ENCODE peak calls at places on chromosomes 2 and 18, in seven cellular contexts. K is sigmoid colon, E is Panc1, J is stomach, G is prostate gland, U is spleen, S is breast epithelium. H is an unnamed sample. For H3K4me1, the result is how much of the 10 kb centered on the place peaks cover.

GRCh38 chr18:63198098-63198760 is 121.3 kb downstream of the BCL2 start:
- DNase-seq in E (no peak), S (no peak), J (no peak), U (no peak), G (no peak), K (no peak), H (no peak)

GRCh38 chr18:58590231-58590630 is 38.7 kb downstream of the ALPK2 start:
- DNase-seq in S (no peak), U (no peak), E (no peak), K (peak), G (no peak), J (no peak), H (no peak)

GRCh38 chr2:42809876-42810125 is 17.4 kb upstream of the HAAO start:
- DNase-seq in S (peak), J (peak), K (peak), U (peak), E (no peak), G (peak), H (no peak)

GRCh38 chr18:80169607-80170006 is 60.5 kb downstream of the ADNP2 start:
- DNase-seq in S (no peak), E (no peak), K (no peak), G (no peak), U (no peak), J (no peak), H (no peak)

GRCh38 chr2:66885775-66886402 is 451.0 kb downstream of the MEIS1 start:
- DNase-seq in S (no peak), G (no peak), K (no peak), U (no peak), E (no peak), J (no peak), H (no peak)

GRCh38 chr18:43589611-43590151 is 312.4 kb upstream of the SYT4 start:
- DNase-seq in K (no peak), U (no peak), E (no peak), J (no peak), G (no peak), S (no peak), H (no peak)

GRCh38 chr2:148300534-148300933 is 279.6 kb downstream of the MBD5 start:
- DNase-seq in G (no peak), E (no peak), J (no peak), S (no peak), U (no peak), K (no peak), H (no peak)

GRCh38 chr2:169877406-169877805 is 50.2 kb downstream of the UBR3 start:
- DNase-seq in S (no peak), K (no peak), U (no peak), G (no peak), J (no peak), E (no peak), H (no peak)

GRCh38 chr2:17735864-17736263 is 17.7 kb downstream of the SMC6 start:
- DNase-seq in J (no peak), U (no peak), K (no peak), S (no peak), G (no peak), E (no peak), H (no peak)

GRCh38 chr2:41878056-41878455 is 169.8 kb upstream of the PKDCC start:
- DNase-seq in U (no peak), S (no peak), E (no peak), K (no peak), J (no peak), G (no peak), H (no peak)

GRCh38 chr2:160719116-160719515 is 225.5 kb upstream of the RBMS1 start:
- DNase-seq in E (peak), K (no peak), G (no peak), J (no peak), U (no peak), S (no peak), H (no peak)

GRCh38 chr2:19536136-19536535 is 177.7 kb upstream of the OSR1 start:
- DNase-seq in U (no peak), G (no peak), E (no peak), S (no peak), J (no peak), K (no peak), H (no peak)

GRCh38 chr2:232377319-232377718 is 1.2 kb upstream of the ALPP start:
- DNase-seq in K (peak), J (no peak), U (no peak), G (no peak), E (no peak), S (no peak), H (no peak)

GRCh38 chr2:186559370-186559769 is 30.5 kb upstream of the ITGAV start:
- DNase-seq in J (no peak), U (no peak), S (no peak), G (no peak), E (no peak), K (no peak), H (no peak)

GRCh38 chr2:236507393-236508085 is 62.1 kb upstream of the ACKR3 start:
- DNase-seq in S (no peak), J (peak), K (peak), U (peak), E (no peak), G (peak), H (no peak)

GRCh38 chr18:45521777-45522176 is 93.5 kb upstream of the SLC14A2 start:
- DNase-seq in U (no peak), E (no peak), K (no peak), J (no peak), S (no peak), G (no peak), H (no peak)

GRCh38 chr2:237625777-237626176 is 1.6 kb upstream of the LRRFIP1 start:
- DNase-seq in K (no peak), J (no peak), U (no peak), E (no peak), S (no peak), G (no peak), H (no peak)

GRCh38 chr2:69041214-69041613 is 28.2 kb downstream of the ANTXR1 start:
- DNase-seq in S (no peak), G (no peak), U (no peak), J (no peak), K (no peak), E (no peak), H (no peak)

GRCh38 chr18:39494211-39494896 is 1928.8 kb upstream of the CELF4 start:
- DNase-seq in K (no peak), E (no peak), G (no peak), U (no peak), J (no peak), S (no peak), H (no peak)

GRCh38 chr2:169573974-169574299 is 272 bp upstream of the FASTKD1 start:
- DNase-seq in G (no peak), E (no peak), S (no peak), J (no peak), U (no peak), K (no peak), H (no peak)

GRCh38 chr2:29879456-29879855 is 41.9 kb downstream of the ALK start:
- DNase-seq in G (no peak), J (no peak), K (no peak), U (no peak), S (no peak), E (no peak), H (no peak)

GRCh38 chr2:191245046-191245868 is at the start of gene MYO1B:
- DNase-seq in E (no peak), K (peak), G (peak), J (peak), U (peak), S (peak), H (no peak)
- TF ChIP-seq POLR2AphosphoS5 in E (peak), K (no peak), G (no peak), J (peak), U (peak), S (peak), H (no peak)

DNA sequence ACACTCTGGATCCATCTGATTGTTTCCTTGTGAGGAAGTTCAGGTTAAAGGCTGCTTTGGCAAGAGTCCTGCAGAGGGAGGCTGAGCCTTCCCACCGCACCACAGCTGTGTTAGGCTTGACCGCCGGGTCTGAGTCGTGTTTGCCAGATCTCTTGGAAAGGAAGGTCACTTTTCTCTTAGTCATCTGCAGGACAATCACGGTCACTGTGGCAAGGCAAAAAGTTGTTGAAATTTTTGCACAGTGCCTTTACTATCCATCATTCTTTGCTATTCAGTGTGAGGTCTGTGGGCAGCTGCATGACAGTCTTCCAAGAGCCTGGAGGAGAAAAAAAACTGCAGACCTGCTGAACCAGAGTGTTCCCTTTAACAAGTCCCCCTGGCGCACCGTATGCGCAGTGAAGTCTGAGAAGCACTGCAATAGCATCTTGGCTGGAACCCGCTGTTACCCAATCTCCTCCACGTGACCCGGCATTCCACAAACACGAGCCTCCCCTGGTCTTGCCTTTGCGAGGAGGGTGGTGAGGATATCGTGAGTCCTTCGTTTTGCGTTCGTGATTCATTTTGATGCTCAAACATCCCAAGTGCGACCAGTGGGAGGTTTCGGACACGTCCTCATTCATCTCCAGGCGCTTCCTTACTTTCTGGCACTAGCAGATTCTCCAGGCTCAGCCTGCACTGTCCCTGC is 23.0 kb downstream of the BIN1 start:
- DNase-seq in S (peak), G (peak), U (no peak), E (no peak), K (peak), J (peak), H (no peak)
- H3K4me1 ChIP-seq in S (under half), G (under half), U (half or more), E (half or more), K (half or more), J (half or more), H (half or more)

GRCh38 chr2:64768426-64769033 is 114.8 kb upstream of the SERTAD2 start:
- DNase-seq in U (no peak), K (no peak), E (no peak), J (no peak), S (no peak), G (peak), H (no peak)
- TF ChIP-seq POLR2AphosphoS5 in U (no peak), K (no peak), E (no peak), J (no peak), S (no peak), G (no peak), H (no peak)

GRCh38 chr2:174662459-174662858 is 64.9 kb upstream of the WIPF1 start:
- DNase-seq in J (no peak), K (no peak), S (no peak), E (no peak), U (no peak), G (no peak), H (no peak)

GRCh38 chr2:174663572-174663971 is 66.0 kb upstream of the WIPF1 start:
- DNase-seq in G (no peak), E (no peak), J (no peak), U (no peak), S (no peak), K (peak), H (no peak)

GRCh38 chr2:174662859-174663258 is 65.3 kb upstream of the WIPF1 start:
- DNase-seq in S (no peak), J (no peak), E (no peak), U (no peak), K (no peak), G (no peak), H (no peak)

GRCh38 chr2:174659069-174659900 is 61.7 kb upstream of the WIPF1 start:
- DNase-seq in K (no peak), J (no peak), S (no peak), U (no peak), E (no peak), G (no peak), H (no peak)

GRCh38 chr2:174660984-174661675 is 63.5 kb upstream of the WIPF1 start:
- DNase-seq in K (no peak), E (no peak), S (no peak), G (no peak), U (no peak), J (no peak), H (no peak)
- H3K4me1 ChIP-seq in K (half or more), E (under half), S (under half), G (under half), U (under half), J (under half), H (under half)

DNA sequence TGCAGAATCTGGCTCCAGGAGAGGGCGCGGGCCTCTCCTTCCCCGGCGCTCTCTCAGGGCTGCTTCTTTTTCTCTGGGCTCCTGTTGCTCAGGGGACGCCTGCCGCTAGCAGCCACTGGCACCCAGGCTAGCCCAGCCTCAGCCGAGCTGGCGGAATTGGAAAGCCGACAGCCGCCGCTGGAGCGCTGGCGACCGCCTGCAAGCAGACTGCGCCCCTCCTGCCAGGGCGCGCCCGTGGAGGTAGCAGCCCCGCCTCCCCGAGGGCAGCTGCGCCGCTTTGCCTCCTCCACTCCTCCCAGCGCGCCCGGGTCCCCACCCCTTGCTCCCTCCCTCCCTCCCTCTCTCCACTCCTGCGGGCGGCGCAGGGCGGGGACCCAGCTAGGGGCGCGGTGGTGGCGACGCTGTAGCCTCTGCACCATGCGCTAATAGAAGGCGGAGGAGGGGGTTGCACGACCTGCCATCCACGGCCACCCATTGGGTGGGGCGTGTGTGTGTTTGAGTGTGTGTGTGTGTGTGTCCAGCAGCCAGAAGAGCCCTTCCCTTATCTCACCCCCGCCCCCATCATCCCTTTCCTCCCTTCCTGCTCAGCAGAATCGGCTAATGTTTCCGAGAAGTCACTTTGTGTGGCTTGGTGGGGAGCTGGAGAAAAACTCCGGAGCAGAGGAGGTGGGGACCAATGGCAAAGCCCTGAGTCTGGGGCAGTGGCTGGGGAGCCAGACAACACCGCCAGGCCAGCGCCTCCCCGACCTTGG is at the start of gene SCN9A:
- DNase-seq in K (peak), G (peak), U (peak), J (peak), E (no peak), S (peak), H (no peak)
- TF ChIP-seq POLR2AphosphoS5 in K (peak), G (no peak), U (peak), J (no peak), E (no peak), S (no peak), H (no peak)

GRCh38 chr2:25308599-25308998 is 33.1 kb downstream of the DNMT3A start:
- DNase-seq in G (no peak), K (no peak), U (no peak), E (no peak), S (no peak), J (no peak), H (no peak)

GRCh38 chr2:25305809-25306208 is 35.9 kb downstream of the DNMT3A start:
- DNase-seq in E (no peak), G (no peak), S (no peak), U (no peak), J (no peak), K (no peak), H (no peak)

GRCh38 chr2:25306767-25307368 is 34.9 kb downstream of the DNMT3A start:
- DNase-seq in G (peak), S (no peak), K (no peak), U (no peak), E (no peak), J (no peak), H (no peak)

GRCh38 chr2:25309402-25309801 is 32.3 kb downstream of the DNMT3A start:
- DNase-seq in G (no peak), U (no peak), S (no peak), J (peak), K (no peak), E (peak), H (no peak)

GRCh38 chr2:25307949-25308557 is 33.7 kb downstream of the DNMT3A start:
- DNase-seq in K (no peak), J (no peak), E (no peak), G (no peak), U (no peak), S (no peak), H (no peak)
- H3K4me1 ChIP-seq in K (half or more), J (half or more), E (under half), G (under half), U (half or more), S (under half), H (half or more)

H was measured in vagina.